ENCODE peak calls at places on chromosome 19, in four cellular contexts. Z, P, D and C are unnamed samples.

GRCh38 chr19:58183822-58184215 is 958 bp downstream of the ZNF274 start:
- DNase-seq in D (no peak), Z (no peak), P (no peak), C (no peak)

GRCh38 chr19:374183-374885 is 29.7 kb upstream of the MIER2 start:
- DNase-seq in P (no peak), D (no peak), Z (no peak), C (no peak)

GRCh38 chr19:355134-355533 is 10.5 kb upstream of the MIER2 start:
- DNase-seq in Z (no peak), P (no peak), D (no peak), C (no peak)

GRCh38 chr19:5292843-5293606 is 47.6 kb downstream of the PTPRS start:
- DNase-seq in D (no peak), Z (peak), P (no peak), C (peak)

GRCh38 chr19:33795370-33796163 is 1.1 kb upstream of the KCTD15 start:
- DNase-seq in D (peak), P (no peak), Z (peak), C (peak)

GRCh38 chr19:10305139-10305806 is 4.3 kb downstream of the ZGLP1 start:
- DNase-seq in P (no peak), Z (no peak), D (no peak), C (no peak)

GRCh38 chr19:55253842-55254624 is 4.8 kb downstream of the PPP6R1 start:
- DNase-seq in P (peak), Z (no peak), D (no peak), C (no peak)

GRCh38 chr19:35314858-35315470 is 14.0 kb upstream of the CD22 start:
- DNase-seq in P (no peak), D (no peak), Z (no peak), C (no peak)

GRCh38 chr19:51002542-51003311 is 1.3 kb upstream of the KLK8 start:
- DNase-seq in P (no peak), D (no peak), Z (peak), C (peak)

GRCh38 chr19:32392142-32392541 is 13.4 kb upstream of the DPY19L3 start:
- DNase-seq in D (no peak), Z (no peak), P (no peak), C (no peak)

GRCh38 chr19:17938092-17938845 is 5.5 kb downstream of the CCDC124 start:
- DNase-seq in D (peak), Z (peak), P (peak), C (peak)

GRCh38 chr19:10797541-10798256 is 38.3 kb downstream of the TMED1 start:
- DNase-seq in P (no peak), Z (no peak), D (no peak), C (no peak)

GRCh38 chr19:52492201-52492960 is 35.1 kb upstream of the ZNF808 start:
- DNase-seq in P (no peak), Z (peak), D (no peak), C (no peak)

GRCh38 chr19:33085570-33086128 is 4.7 kb downstream of the GPATCH1 start:
- DNase-seq in Z (no peak), D (no peak), P (no peak), C (no peak)

GRCh38 chr19:32178401-32178800 is 167.0 kb upstream of the ZNF507 start:
- DNase-seq in P (no peak), D (no peak), Z (no peak), C (no peak)

GRCh38 chr19:13790354-13790753 is 4.9 kb upstream of the ZSWIM4 start:
- DNase-seq in Z (no peak), P (no peak), D (no peak), C (no peak)

GRCh38 chr19:46068345-46069258 is 27.8 kb upstream of the IGFL4 start:
- DNase-seq in Z (no peak), P (no peak), D (peak), C (no peak)

GRCh38 chr19:3902317-3902973 is 22.0 kb downstream of the ATCAY start:
- DNase-seq in P (no peak), D (no peak), Z (no peak), C (no peak)

GRCh38 chr19:1363599-1363998 is 20.1 kb upstream of the NDUFS7 start:
- DNase-seq in P (no peak), D (no peak), Z (no peak), C (no peak)

GRCh38 chr19:19747357-19748220 is 14.7 kb upstream of the ZNF14 start:
- DNase-seq in Z (no peak), P (no peak), D (no peak), C (no peak)

GRCh38 chr19:30679286-30679685 is 307.1 kb downstream of the ZNF536 start:
- DNase-seq in Z (no peak), P (no peak), D (no peak), C (no peak)

GRCh38 chr19:45175663-45176345 is 2.2 kb downstream of the TRAPPC6A start:
- DNase-seq in D (no peak), Z (no peak), P (no peak), C (no peak)

GRCh38 chr19:58586131-58586765 is 13.1 kb upstream of the MZF1 start:
- DNase-seq in Z (no peak), D (no peak), P (no peak), C (no peak)

GRCh38 chr19:15199652-15200574 is 882 bp downstream of the NOTCH3 start:
- DNase-seq in P (no peak), D (no peak), Z (peak), C (peak)

GRCh38 chr19:38172001-38172400 is 52.0 kb downstream of the DPF1 start:
- DNase-seq in D (no peak), Z (no peak), P (no peak), C (no peak)

GRCh38 chr19:50191270-50191669 is 12.2 kb upstream of the MYH14 start:
- DNase-seq in D (no peak), P (no peak), Z (no peak), C (no peak)

GRCh38 chr19:5786593-5787551 is 2.3 kb upstream of the PRR22 start:
- DNase-seq in D (no peak), Z (no peak), P (no peak), C (no peak)

GRCh38 chr19:29528946-29529645 is 3.3 kb downstream of the VSTM2B start:
- DNase-seq in P (no peak), Z (peak), D (no peak), C (no peak)

GRCh38 chr19:47377208-47377701 is 28.1 kb downstream of the DHX34 start:
- DNase-seq in P (peak), D (no peak), Z (no peak), C (no peak)